ENCODE peak calls at places on chromosomes 6 and 20, in eight cellular contexts. X is GM23338, A is HCT116, C is SK-N-SH, J is PC-3, Y is hepatocyte, E is OCI-LY7, N is neural progenitor cell. W is an unnamed sample.

GRCh38 chr6:5053864-5054426 is 31.2 kb upstream of the PPP1R3G start:
- DNase-seq in N (no peak), X (no peak), A (no peak), C (no peak), J (no peak), E (no peak), Y (no peak), W (peak; percentile 84)

GRCh38 chr6:167109661-167110060 is 13.2 kb upstream of the CCR6 start:
- DNase-seq in J (no peak), A (no peak), X (no peak), Y (no peak), C (no peak), N (no peak), E (no peak), W (no peak)

GRCh38 chr6:167934426-167934864 is 63.0 kb upstream of the KIF25 start:
- DNase-seq in N (no peak), E (no peak), A (no peak), J (no peak), C (no peak), Y (peak; percentile 58), X (no peak), W (no peak)

GRCh38 chr6:36577298-36577697 is 16.9 kb upstream of the SRSF3 start:
- DNase-seq in N (no peak), E (no peak), J (peak; percentile 90), A (peak; percentile 33), C (no peak), Y (peak; percentile 50), X (no peak), W (no peak)

GRCh38 chr6:159969921-159970320 is 1.0 kb downstream of the IGF2R start:
- DNase-seq in Y (peak; percentile 83), J (peak; percentile 54), X (peak; percentile 83), C (peak; percentile 79), A (peak; percentile 19), N (peak; percentile 81), E (peak; percentile 21), W (no peak)

GRCh38 chr20:44586289-44586911 is 4.0 kb downstream of the PKIG start:
- DNase-seq in N (no peak), J (no peak), Y (no peak), A (no peak), C (no peak), E (peak; percentile 99), X (no peak), W (no peak)

GRCh38 chr6:166236586-166236985 is 68.9 kb upstream of the TBXT start:
- DNase-seq in Y (no peak), J (no peak), E (no peak), N (no peak), C (no peak), X (no peak), A (no peak), W (no peak)

GRCh38 chr6:89310929-89311328 is 4.2 kb downstream of the GABRR2 start:
- DNase-seq in X (no peak), C (no peak), E (no peak), N (peak; percentile 49), Y (peak; percentile 53), A (no peak), J (peak; percentile 59), W (no peak)

GRCh38 chr20:46255440-46256104 is 52.7 kb downstream of the CDH22 start:
- DNase-seq in X (no peak), N (no peak), Y (peak; percentile 75), A (peak; percentile 69), E (no peak), C (peak; percentile 68), J (peak; percentile 97), W (peak; percentile 39)

DNA sequence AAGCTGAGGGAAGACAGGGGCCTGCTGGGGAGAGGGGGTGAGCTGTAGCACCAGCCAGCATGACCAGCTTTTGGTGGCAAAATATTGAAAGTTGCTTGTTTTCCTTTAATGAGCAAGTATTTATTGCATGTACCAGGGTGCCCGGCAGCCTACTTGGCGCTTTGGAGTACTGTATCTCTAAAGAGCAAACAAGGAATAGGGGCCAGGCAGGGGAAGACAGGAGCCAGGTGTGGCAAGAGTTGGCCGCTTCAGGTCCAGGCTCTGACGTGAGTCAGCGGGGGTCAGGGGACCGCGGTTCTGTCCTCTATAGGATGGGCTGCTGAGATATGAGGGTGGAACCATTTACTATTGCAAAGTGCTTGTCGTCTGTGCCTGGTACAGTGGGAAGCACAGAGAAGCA is 63.1 kb downstream of the PSMG4 start:
- DNase-seq in X (no peak), A (no peak), N (no peak), E (no peak), Y (no peak), J (no peak), C (no peak), W (no peak)
- TF ChIP-seq CTCF in X (no peak), A (no peak), N (no peak), E (no peak), Y (no peak), J (no peak), C (no peak), W (no peak)

GRCh38 chr6:62283828-62284411 is 2.1 kb downstream of the KHDRBS2 start:
- DNase-seq in X (peak; percentile 60), C (peak; percentile 23), J (peak; percentile 57), Y (peak; percentile 76), E (peak; percentile 55), A (peak; percentile 7), N (peak; percentile 50), W (peak; percentile 36)

GRCh38 chr6:62283359-62283758 is 2.7 kb downstream of the KHDRBS2 start:
- DNase-seq in E (no peak), X (no peak), N (no peak), J (no peak), C (no peak), A (no peak), Y (peak; percentile 12), W (no peak)

GRCh38 chr6:62286470-62286843 is 432 bp upstream of the KHDRBS2 start:
- DNase-seq in N (no peak), E (no peak), C (no peak), A (no peak), J (no peak), Y (no peak), X (peak; percentile 39), W (peak; percentile 19)

GRCh38 chr6:62284725-62285124 is 1.3 kb downstream of the KHDRBS2 start:
- DNase-seq in N (no peak), J (no peak), E (no peak), A (no peak), C (no peak), Y (no peak), X (no peak), W (no peak)

GRCh38 chr6:62285612-62286469 is at the start of gene KHDRBS2:
- DNase-seq in N (peak; percentile 97), Y (peak; percentile 95), J (no peak), A (no peak), X (peak; percentile 88), C (peak; percentile 30), E (peak; percentile 91), W (peak; percentile 91)
- TF ChIP-seq EZH2phosphoT487 in N (no peak), Y (no peak), J (no peak), A (no peak), X (no peak), C (no peak), E (no peak), W (no peak)

GRCh38 chr6:70108230-70108629 is 194.7 kb downstream of the COL9A1 start:
- DNase-seq in J (peak; percentile 54), A (peak; percentile 10), N (peak; percentile 57), Y (peak; percentile 49), E (peak; percentile 45), C (peak; percentile 28), X (peak; percentile 57), W (peak; percentile 57)
- TF ChIP-seq CTCF in J (peak; percentile 69), A (peak; percentile 74), N (peak; percentile 91), Y (peak; percentile 77), E (peak; percentile 87), C (peak; percentile 86), X (peak; percentile 87), W (peak; percentile 66)

DNA sequence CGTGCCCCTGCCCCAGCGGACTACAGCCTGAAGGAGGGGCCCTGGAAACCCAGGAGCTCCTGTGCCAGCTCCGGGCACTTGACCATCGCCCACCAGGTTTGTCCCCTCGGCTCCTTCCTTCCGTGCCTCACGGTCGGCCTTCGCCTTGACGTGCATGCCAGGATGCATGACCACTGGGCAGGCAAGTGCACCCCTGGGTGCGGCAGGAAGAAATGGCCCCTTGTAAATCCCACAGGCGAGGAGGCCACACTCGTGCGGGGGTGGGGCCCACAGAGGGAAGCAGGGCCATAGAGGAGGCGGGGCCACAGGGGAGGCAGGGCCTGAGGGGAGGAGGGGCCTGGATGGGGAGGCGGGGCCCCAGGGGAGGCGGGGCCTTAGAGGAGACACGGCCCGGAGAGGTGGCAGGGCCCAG is 81.7 kb downstream of the YTHDF1 start:
- DNase-seq in Y (no peak), E (peak; percentile 5), J (no peak), X (peak; percentile 60), A (no peak), C (no peak), N (peak; percentile 33), W (no peak)
- TF ChIP-seq EZH2phosphoT487 in Y (no peak), E (no peak), J (no peak), X (no peak), A (no peak), C (no peak), N (no peak), W (no peak)

GRCh38 chr6:56459030-56459805 is 183.5 kb downstream of the DST start:
- DNase-seq in J (no peak), X (no peak), E (no peak), N (no peak), Y (no peak), A (no peak), C (no peak), W (no peak)
- TF ChIP-seq CTCF in J (no peak), X (no peak), E (no peak), N (no peak), Y (no peak), A (no peak), C (no peak), W (no peak)

GRCh38 chr6:158817298-158818007 is 1.7 kb downstream of the EZR start:
- DNase-seq in C (peak; percentile 56), J (no peak), A (no peak), Y (peak; percentile 63), X (peak; percentile 53), N (peak; percentile 44), E (peak; percentile 58), W (peak; percentile 28)
- TF ChIP-seq EZH2phosphoT487 in C (no peak), J (no peak), A (no peak), Y (peak; percentile 23), X (no peak), N (no peak), E (no peak), W (no peak)

GRCh38 chr20:40265872-40266533 is 423.0 kb downstream of the MAFB start:
- DNase-seq in Y (peak; percentile 38), N (peak; percentile 61), C (peak; percentile 35), J (peak; percentile 23), A (no peak), E (peak; percentile 18), X (peak; percentile 54), W (peak; percentile 22)
- TF ChIP-seq CTCF in Y (peak; percentile 54), N (peak; percentile 65), C (peak; percentile 57), J (peak; percentile 29), A (peak; percentile 52), E (peak; percentile 68), X (peak; percentile 70), W (peak; percentile 42)